ENCODE peak calls at places on chromosomes 5 and 9, in four cellular contexts. O is tibial nerve, J is left colon, P is mucosa of gallbladder. I is an unnamed sample.
A peak's percentile ranks its signal among the peaks of the same experiment; 100 is the strongest.

GRCh38 chr5:4640793-4641192 is 499.3 kb upstream of the ADAMTS16 start:
- DNase-seq in O (no peak), J (no peak), P (no peak), I (no peak)

GRCh38 chr5:135214897-135215616 is 181.0 kb upstream of the PITX1 start:
- DNase-seq in O (no peak), J (no peak), P (no peak), I (no peak)

GRCh38 chr5:61379677-61380076 is 47.6 kb downstream of the ZSWIM6 start:
- DNase-seq in O (no peak), J (no peak), P (no peak), I (no peak)

GRCh38 chr9:3828495-3828894 is 302.7 kb upstream of the RFX3 start:
- DNase-seq in O (no peak), J (no peak), P (no peak), I (no peak)

GRCh38 chr9:72476617-72477375 is 44.6 kb upstream of the TMC1 start:
- DNase-seq in O (no peak), J (peak; percentile 68), P (peak; percentile 29), I (no peak)

GRCh38 chr5:96408841-96409458 is 24.1 kb downstream of the PCSK1 start:
- DNase-seq in O (no peak), J (no peak), P (no peak), I (no peak)

GRCh38 chr5:139985733-139986132 is 57.4 kb downstream of the NRG2 start:
- DNase-seq in O (no peak), J (no peak), P (peak; percentile 2), I (peak; percentile 52)

GRCh38 chr9:75108571-75108970 is 20.3 kb downstream of the OSTF1 start:
- DNase-seq in O (no peak), J (no peak), P (peak; percentile 52), I (no peak)

GRCh38 chr5:89097103-89097502 is 214.1 kb upstream of the MEF2C start:
- DNase-seq in O (no peak), J (no peak), P (no peak), I (no peak)

GRCh38 chr5:107100121-107100520 is 570.6 kb downstream of the EFNA5 start:
- DNase-seq in O (no peak), J (no peak), P (no peak), I (no peak)

GRCh38 chr5:13211064-13211463 is 733.4 kb downstream of the DNAH5 start:
- DNase-seq in O (no peak), J (no peak), P (no peak), I (no peak)

GRCh38 chr5:136014049-136014516 is 14.7 kb upstream of the TGFBI start:
- DNase-seq in O (no peak), J (peak; percentile 46), P (no peak), I (no peak)

GRCh38 chr5:52725065-52725746 is 62.5 kb upstream of the ITGA1 start:
- DNase-seq in O (no peak), J (peak; percentile 56), P (peak; percentile 66), I (no peak)

GRCh38 chr9:135611142-135611874 is 28.0 kb downstream of the GLT6D1 start:
- DNase-seq in O (no peak), J (no peak), P (peak; percentile 3), I (no peak)

GRCh38 chr5:66436721-66437120 is 159.5 kb upstream of the MAST4 start:
- DNase-seq in O (no peak), J (no peak), P (no peak), I (peak; percentile 3)

GRCh38 chr9:109440117-109440515 is 58.0 kb downstream of the PTPN3 start:
- DNase-seq in O (no peak), J (no peak), P (no peak), I (no peak)

GRCh38 chr9:134367061-134367460 is 40.8 kb downstream of the RXRA start:
- DNase-seq in O (no peak), J (no peak), P (no peak), I (no peak)

GRCh38 chr9:113609562-113610318 is 146.2 kb downstream of the RGS3 start:
- DNase-seq in O (peak; percentile 86), J (no peak), P (peak; percentile 89), I (no peak)

GRCh38 chr5:117486879-117487391 is 912.3 kb upstream of the SEMA6A start:
- DNase-seq in O (no peak), J (peak; percentile 25), P (no peak), I (no peak)

GRCh38 chr5:179795863-179796833 is 2.4 kb downstream of the LTC4S start:
- DNase-seq in O (peak; percentile 64), J (peak; percentile 83), P (peak; percentile 82), I (peak; percentile 72)

GRCh38 chr9:123318192-123318591 is 37.8 kb upstream of the CRB2 start:
- DNase-seq in O (no peak), J (no peak), P (no peak), I (no peak)

GRCh38 chr5:83891261-83891660 is 170.6 kb upstream of the HAPLN1 start:
- DNase-seq in O (no peak), J (no peak), P (no peak), I (no peak)

GRCh38 chr5:100560860-100561259 is 25.7 kb downstream of the FAM174A start:
- DNase-seq in O (no peak), J (no peak), P (no peak), I (no peak)

GRCh38 chr9:95551406-95551805 is 34.6 kb upstream of the PTCH1 start:
- DNase-seq in O (no peak), J (no peak), P (no peak), I (no peak)

GRCh38 chr5:17813214-17813613 is 179.0 kb downstream of the TAF11L14 start:
- DNase-seq in O (no peak), J (no peak), P (no peak), I (no peak)

GRCh38 chr5:75368391-75368790 is 31.4 kb downstream of the HMGCR start:
- DNase-seq in O (no peak), J (no peak), P (no peak), I (no peak)

GRCh38 chr5:34919077-34919476 is 3.6 kb downstream of the BRIX1 start:
- DNase-seq in O (no peak), J (no peak), P (no peak), I (peak; percentile 12)

GRCh38 chr5:139844472-139845145 is 49.0 kb downstream of the PSD2 start:
- DNase-seq in O (peak; percentile 39), J (peak; percentile 62), P (peak; percentile 61), I (peak; percentile 85)

GRCh38 chr5:123157797-123158528 is 68.9 kb downstream of the PRDM6 start:
- DNase-seq in O (no peak), J (no peak), P (no peak), I (no peak)

GRCh38 chr9:110443878-110444245 is 106.2 kb upstream of the TXNDC8 start:
- DNase-seq in O (no peak), J (no peak), P (no peak), I (no peak)

GRCh38 chr5:643351-643801 is 31.2 kb downstream of the CEP72 start:
- DNase-seq in O (no peak), J (no peak), P (no peak), I (no peak)

GRCh38 chr5:37837101-37838032 is 2.5 kb downstream of the GDNF start:
- DNase-seq in O (peak; percentile 37), J (peak; percentile 47), P (peak; percentile 74), I (peak; percentile 93)

GRCh38 chr5:79971156-79971555 is 19.9 kb downstream of the MTX3 start:
- DNase-seq in O (no peak), J (no peak), P (no peak), I (no peak)

GRCh38 chr9:84366683-84367082 is 26.1 kb upstream of the SLC28A3 start:
- DNase-seq in O (no peak), J (no peak), P (no peak), I (no peak)

GRCh38 chr5:1883925-1884637 is 1.4 kb upstream of the IRX4 start:
- DNase-seq in O (no peak), J (no peak), P (no peak), I (no peak)

GRCh38 chr9:112445196-112445595 is 41.4 kb upstream of the KIAA1958 start:
- DNase-seq in O (no peak), J (no peak), P (no peak), I (no peak)

GRCh38 chr5:159975462-159976019 is 33.4 kb upstream of the TTC1 start:
- DNase-seq in O (no peak), J (no peak), P (no peak), I (peak; percentile 4)

GRCh38 chr5:2038337-2039179 is 155.8 kb upstream of the IRX4 start:
- DNase-seq in O (no peak), J (no peak), P (peak; percentile 32), I (peak; percentile 31)

GRCh38 chr9:93263334-93264229 is 79.6 kb downstream of the WNK2 start:
- DNase-seq in O (no peak), J (no peak), P (peak; percentile 4), I (no peak)

GRCh38 chr5:57492632-57493031 is 10.0 kb upstream of the ACTBL2 start:
- DNase-seq in O (no peak), J (no peak), P (no peak), I (peak; percentile 60)